ENCODE peak calls at places on chromosomes 2 and 18, in nine cellular contexts. C is psoas muscle, U is A549, W is lower leg skin, B is BE2C, Z is cardiac fibroblast, J is upper lobe of right lung, Q is Peyer's patch, P is right lobe of liver. M is an unnamed sample.

GRCh38 chr18:9094307-9095226 is 7.9 kb upstream of the NDUFV2 start:
- DNase-seq in U (peak), P (no peak), Q (no peak), C (no peak), W (no peak), Z (peak), B (no peak), J (no peak), M (peak)

GRCh38 chr2:70247364-70248144 is 874 bp downstream of the TIA1 start:
- DNase-seq in Z (peak), P (no peak), C (no peak), J (no peak), W (no peak), Q (no peak), B (no peak), U (no peak), M (no peak)

GRCh38 chr2:10820562-10820961 is 8.0 kb upstream of the PDIA6 start:
- DNase-seq in J (no peak), U (no peak), W (peak), P (no peak), Z (no peak), C (no peak), Q (no peak), B (no peak), M (no peak)

GRCh38 chr2:237542001-237542704 is 24.2 kb upstream of the PRLH start:
- DNase-seq in C (no peak), B (no peak), U (no peak), Q (no peak), J (no peak), W (peak), Z (no peak), P (no peak), M (no peak)

GRCh38 chr2:22894761-22895160 is 490.2 kb upstream of the KLHL29 start:
- DNase-seq in C (no peak), J (no peak), B (no peak), W (no peak), Z (no peak), Q (no peak), P (no peak), U (no peak), M (no peak)

GRCh38 chr2:48849770-48850169 is 94.2 kb upstream of the LHCGR start:
- DNase-seq in W (no peak), Z (peak), C (no peak), J (no peak), B (no peak), U (no peak), P (no peak), Q (no peak), M (peak)

GRCh38 chr2:63735263-63735662 is 106.4 kb upstream of the UGP2 start:
- DNase-seq in P (no peak), J (no peak), C (no peak), W (no peak), Z (peak), B (no peak), Q (no peak), U (no peak), M (peak)

GRCh38 chr2:35035883-35036282 is 1319.7 kb upstream of the CRIM1 start:
- DNase-seq in P (no peak), Z (no peak), U (peak), C (no peak), B (no peak), W (no peak), Q (no peak), J (no peak), M (peak)

GRCh38 chr2:64318476-64318748 is 135.6 kb upstream of the LGALSL start:
- DNase-seq in Z (no peak), B (no peak), P (no peak), Q (no peak), C (no peak), U (no peak), W (no peak), J (no peak), M (no peak)

GRCh38 chr2:159840620-159841019 is 42.6 kb upstream of the CD302 start:
- DNase-seq in Q (no peak), W (no peak), B (no peak), C (no peak), Z (no peak), J (no peak), P (no peak), U (no peak), M (no peak)

DNA sequence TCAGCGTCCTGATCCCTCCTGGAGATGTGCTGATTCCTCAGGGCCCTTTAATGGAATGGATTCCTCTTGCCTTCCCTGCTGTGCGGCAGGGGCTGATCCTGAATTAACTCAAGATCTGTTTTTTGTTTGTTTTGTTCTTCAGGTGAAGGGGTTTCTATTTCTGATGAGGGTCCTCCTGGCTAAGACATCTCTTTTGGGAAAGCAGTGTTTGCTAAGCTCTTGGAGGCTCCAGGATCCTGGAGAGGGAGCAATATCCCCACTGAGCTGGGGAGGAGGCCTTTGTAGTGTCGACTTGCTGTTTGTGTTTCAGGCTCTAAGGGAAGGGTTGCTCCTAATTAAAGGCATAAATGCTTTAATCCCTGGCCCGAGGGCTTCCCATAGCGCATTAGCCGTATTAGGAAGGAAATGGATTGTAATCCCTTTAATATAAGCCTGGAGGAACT is 65.3 kb upstream of the FOXI3 start:
- DNase-seq in Z (no peak), Q (no peak), B (no peak), P (no peak), W (peak), U (no peak), C (no peak), J (peak), M (no peak)
- TF ChIP-seq CTCF in Z (no peak), Q (no peak), B (no peak), P (no peak), W (no peak), U (no peak), C (no peak), J (no peak), M (no peak)

GRCh38 chr2:127640082-127641072 is 5.6 kb upstream of the GPR17 start:
- DNase-seq in U (no peak), W (no peak), J (no peak), P (no peak), C (no peak), B (peak), Z (no peak), Q (peak), M (no peak)
- H3K4me3 ChIP-seq in U (no peak), W (no peak), J (no peak), P (no peak), C (no peak), B (no peak), Z (no peak), Q (peak), M (no peak)

GRCh38 chr18:58407649-58408407 is 221.1 kb downstream of the ALPK2 start:
- DNase-seq in C (no peak), W (no peak), J (no peak), Q (no peak), U (no peak), B (no peak), Z (no peak), P (peak), M (no peak)
- TF ChIP-seq CTCF in C (no peak), W (no peak), J (no peak), Q (no peak), U (no peak), B (no peak), Z (no peak), P (no peak), M (no peak)

GRCh38 chr2:215313219-215313656 is 1.4 kb downstream of the ATIC start:
- DNase-seq in P (no peak), U (no peak), Q (no peak), W (no peak), Z (no peak), J (no peak), C (no peak), B (no peak), M (no peak)
- H3K4me3 ChIP-seq in P (no peak), U (peak), Q (no peak), W (no peak), Z (no peak), J (peak), C (peak), B (peak), M (no peak)

GRCh38 chr2:27621524-27621923 is 7.3 kb downstream of the CCDC121 start:
- DNase-seq in W (no peak), J (no peak), Q (no peak), Z (no peak), C (no peak), B (no peak), U (no peak), P (no peak), M (no peak)
- TF ChIP-seq CTCF in W (no peak), J (no peak), Q (no peak), Z (peak), C (no peak), B (peak), U (no peak), P (no peak), M (no peak)

DNA sequence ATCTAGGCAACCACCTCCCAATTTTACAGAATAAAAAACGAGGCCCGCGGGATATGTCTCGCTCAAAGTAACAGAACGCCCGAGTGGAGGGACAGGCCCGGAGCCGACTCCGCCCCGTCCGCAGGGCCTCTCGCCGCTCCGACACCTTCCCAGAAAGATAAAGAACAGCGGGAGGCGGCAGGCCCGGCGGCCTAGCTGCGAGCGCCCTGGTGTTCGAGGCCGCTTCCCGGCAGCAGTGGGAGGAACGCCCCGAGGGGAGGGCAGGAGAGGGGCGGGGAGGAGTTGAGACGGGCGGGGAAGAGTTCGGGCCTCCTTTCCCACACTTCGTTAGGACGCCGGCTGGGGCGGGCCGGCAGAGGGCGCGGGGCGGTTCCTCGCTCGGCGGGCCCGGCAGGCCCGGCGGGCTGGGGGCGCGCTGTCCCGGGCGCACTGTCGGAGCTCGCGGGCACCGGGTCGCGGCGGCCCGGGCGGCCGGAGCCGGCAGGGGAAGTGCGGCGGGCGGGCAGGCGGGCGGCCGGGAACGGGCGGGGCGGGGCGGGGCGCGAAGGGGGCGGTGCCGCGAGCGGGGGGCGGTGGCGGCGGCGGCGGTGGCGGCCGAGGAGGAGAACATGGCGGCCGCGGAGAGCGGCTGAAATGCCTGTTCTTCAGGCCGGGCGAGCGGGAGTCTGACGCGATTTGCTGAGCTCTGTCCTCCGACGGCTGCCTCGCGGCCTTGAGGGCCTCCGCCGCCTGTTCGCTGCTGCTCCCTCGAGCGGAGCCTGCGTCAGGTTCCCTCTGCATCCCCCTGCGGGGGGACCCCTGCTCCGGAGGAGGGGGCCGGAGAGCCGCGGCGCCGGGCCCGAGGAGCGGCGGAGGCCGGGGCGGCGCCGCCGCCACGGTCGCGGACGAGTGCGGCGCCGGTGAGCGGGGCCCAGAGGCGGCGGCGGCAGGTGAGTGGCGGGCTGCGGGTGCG is at the start of gene NCOA1:
- DNase-seq in Q (peak), U (peak), Z (peak), C (peak), B (peak), J (peak), P (peak), W (peak), M (peak)
- H3K4me3 ChIP-seq in Q (peak), U (peak), Z (peak), C (peak), B (peak), J (peak), P (peak), W (peak), M (peak)

DNA sequence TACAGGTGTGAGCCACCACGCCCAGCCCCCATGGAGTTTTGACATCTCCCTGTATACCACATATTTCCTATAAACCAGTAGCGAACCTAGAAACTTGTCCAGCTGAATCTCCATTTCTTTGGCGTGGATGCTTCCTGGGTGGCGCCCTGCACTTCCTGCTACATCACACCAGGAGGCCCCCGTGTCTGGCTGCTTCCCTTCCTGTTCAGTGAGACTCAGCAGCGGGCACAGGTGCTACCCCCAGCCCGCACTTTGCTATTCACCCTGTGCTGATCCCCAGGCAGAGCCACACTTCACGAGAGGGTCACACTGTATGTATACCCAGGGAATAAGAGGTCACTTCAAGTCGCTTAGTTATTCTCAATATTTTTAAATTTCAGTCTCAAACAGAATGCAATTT is 35.0 kb downstream of the CYP27C1 start:
- DNase-seq in P (no peak), Q (no peak), J (no peak), Z (no peak), W (peak), U (no peak), B (no peak), C (no peak), M (no peak)
- TF ChIP-seq CTCF in P (no peak), Q (no peak), J (peak), Z (no peak), W (no peak), U (no peak), B (no peak), C (no peak), M (no peak)

GRCh38 chr2:224004105-224004715 is 34.9 kb downstream of the SERPINE2 start:
- DNase-seq in U (no peak), Q (no peak), J (no peak), P (no peak), C (no peak), W (no peak), Z (peak), B (no peak), M (no peak)
- H3K4me3 ChIP-seq in U (no peak), Q (no peak), J (no peak), P (no peak), C (no peak), W (no peak), Z (no peak), B (no peak), M (no peak)

DNA sequence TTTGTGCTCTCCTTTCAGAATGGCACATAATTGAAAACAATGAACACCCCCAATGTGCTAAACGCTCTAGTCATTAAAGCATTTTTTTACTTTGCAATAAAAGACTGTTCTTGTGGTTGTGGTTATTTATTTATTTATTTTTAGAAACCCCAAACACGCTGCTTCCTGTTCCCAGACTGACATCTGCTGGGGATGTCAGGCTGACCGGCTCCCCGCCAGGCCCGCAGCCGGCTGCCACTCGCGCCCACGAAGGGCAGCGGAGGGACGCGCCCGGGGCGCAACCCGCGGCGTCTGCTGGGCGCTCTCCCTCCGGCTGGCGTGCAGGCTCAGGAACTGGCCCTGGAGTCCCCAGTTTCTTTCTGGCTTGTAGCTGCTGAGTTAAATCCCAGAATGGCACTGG is 83.1 kb upstream of the SP3 start:
- DNase-seq in B (no peak), U (no peak), J (no peak), Q (no peak), C (no peak), P (no peak), W (no peak), Z (no peak), M (no peak)
- TF ChIP-seq CTCF in B (no peak), U (no peak), J (no peak), Q (no peak), C (no peak), P (no peak), W (no peak), Z (no peak), M (no peak)

GRCh38 chr2:170973492-170974303 is 44.6 kb downstream of the GORASP2 start:
- DNase-seq in J (peak), Q (peak), C (peak), Z (peak), W (peak), B (peak), P (peak), U (peak), M (peak)

GRCh38 chr2:170973225-170973491 is 44.1 kb downstream of the GORASP2 start:
- DNase-seq in U (no peak), B (no peak), Q (no peak), P (no peak), W (no peak), Z (no peak), J (no peak), C (no peak), M (no peak)

GRCh38 chr2:170975127-170975942 is 46.3 kb downstream of the GORASP2 start:
- DNase-seq in C (no peak), B (no peak), W (no peak), Q (no peak), Z (no peak), U (no peak), P (no peak), J (no peak), M (no peak)

GRCh38 chr2:170974304-170974993 is 45.4 kb downstream of the GORASP2 start:
- DNase-seq in Z (peak), J (no peak), P (no peak), W (no peak), U (peak), C (no peak), B (no peak), Q (no peak), M (peak)

DNA sequence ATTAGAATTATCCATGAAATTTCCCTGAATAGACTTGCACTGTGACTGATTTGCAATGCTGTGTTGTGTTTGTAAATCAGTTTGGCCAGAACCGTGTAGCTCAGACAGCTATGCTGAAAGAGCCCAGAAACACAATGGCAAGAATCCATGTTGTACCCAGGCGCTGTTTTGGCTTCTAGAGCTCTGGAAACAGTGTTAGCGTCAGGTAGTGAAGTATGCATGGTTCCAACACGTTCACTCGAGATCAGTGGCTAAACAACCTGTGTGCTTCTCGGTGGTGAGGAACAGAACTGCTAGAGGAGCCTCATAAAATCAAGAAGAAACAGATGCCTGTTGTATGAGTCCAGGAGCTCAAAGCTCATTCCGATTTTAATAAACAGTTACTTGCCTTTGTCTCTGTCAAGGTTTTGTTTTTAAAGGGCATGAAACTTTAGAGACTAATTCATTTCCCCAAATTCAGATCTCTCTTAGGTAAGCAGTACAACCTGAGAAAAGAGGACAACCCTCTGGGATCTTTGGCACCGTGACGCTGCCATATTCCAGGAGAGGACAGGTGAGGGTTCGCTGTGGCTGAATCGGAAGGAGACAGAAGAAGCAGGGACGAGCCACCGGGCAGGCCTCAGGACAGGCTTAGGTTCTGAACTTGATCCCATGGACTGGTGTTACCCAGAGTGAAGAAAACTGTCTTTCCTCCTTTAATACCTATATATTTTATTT is 43.6 kb downstream of the GORASP2 start:
- DNase-seq in J (no peak), Z (no peak), Q (no peak), C (no peak), U (no peak), P (no peak), W (no peak), B (no peak), M (no peak)
- H3K4me3 ChIP-seq in J (no peak), Z (no peak), Q (peak), C (peak), U (peak), P (peak), W (no peak), B (peak), M (peak)

M was measured in epithelial cell of esophagus.